ENCODE peak calls at places on chromosome 7, in ten cellular contexts. P is ovary; N is CD4-positive, alpha-beta T cell; J is Peyer's patch; U is RWPE1; M is stomach; H is suprapubic skin; Z is psoas muscle; A is uterus; W is GM12878. Y is an unnamed sample.

GRCh38 chr7:101733713-101734475 is 83.5 kb upstream of the CUX1 start:
- DNase-seq in U (no peak), W (no peak), A (peak; percentile 38), J (no peak), H (no peak), M (peak; percentile 66), Z (peak; percentile 49), P (peak; percentile 71), N (no peak), Y (no peak)

GRCh38 chr7:36023025-36023424 is 130.0 kb upstream of the EEPD1 start:
- DNase-seq in M (no peak), U (no peak), Z (no peak), P (no peak), A (no peak), N (no peak), J (no peak), W (no peak), H (no peak), Y (no peak)

GRCh38 chr7:100169147-100169850 is 882 bp upstream of the GAL3ST4 start:
- DNase-seq in M (no peak), J (no peak), H (no peak), P (no peak), W (no peak), U (no peak), N (no peak), A (no peak), Z (no peak), Y (no peak)

GRCh38 chr7:148693651-148694050 is 5.1 kb upstream of the CUL1 start:
- DNase-seq in W (no peak), U (no peak), Z (no peak), J (no peak), M (no peak), P (no peak), N (no peak), H (no peak), A (no peak), Y (no peak)

GRCh38 chr7:107725138-107725740 is 18.7 kb upstream of the CBLL1 start:
- DNase-seq in P (peak; percentile 47), Z (no peak), W (peak; percentile 12), U (peak; percentile 76), A (peak; percentile 25), H (no peak), M (peak; percentile 53), N (peak; percentile 29), J (peak; percentile 56), Y (no peak)

GRCh38 chr7:1725199-1725701 is 55.2 kb downstream of the ELFN1 start:
- DNase-seq in W (no peak), P (no peak), M (peak; percentile 45), H (no peak), A (no peak), J (no peak), U (peak; percentile 33), Z (peak; percentile 39), N (no peak), Y (no peak)

GRCh38 chr7:41292457-41292856 is 410.4 kb downstream of the INHBA start:
- DNase-seq in U (peak; percentile 85), J (no peak), H (no peak), A (no peak), P (no peak), M (no peak), Z (no peak), N (no peak), W (no peak), Y (no peak)

GRCh38 chr7:82755705-82756551 is 312.4 kb upstream of the CACNA2D1 start:
- DNase-seq in A (no peak), N (no peak), Z (no peak), U (peak; percentile 3), M (no peak), P (no peak), W (no peak), H (no peak), J (no peak), Y (no peak)

GRCh38 chr7:94380264-94380663 is 14.4 kb upstream of the COL1A2 start:
- DNase-seq in P (no peak), A (no peak), W (no peak), U (no peak), M (no peak), H (no peak), N (no peak), Z (no peak), J (no peak), Y (no peak)

GRCh38 chr7:94382155-94382554 is 12.5 kb upstream of the COL1A2 start:
- DNase-seq in A (no peak), Z (no peak), M (no peak), W (no peak), U (no peak), J (no peak), N (no peak), P (no peak), H (no peak), Y (no peak)

GRCh38 chr7:94384315-94384714 is 10.4 kb upstream of the COL1A2 start:
- DNase-seq in M (no peak), H (no peak), W (no peak), Z (no peak), A (no peak), N (no peak), J (no peak), P (no peak), U (no peak), Y (no peak)

GRCh38 chr7:94386416-94386815 is 8.3 kb upstream of the COL1A2 start:
- DNase-seq in Z (no peak), A (no peak), H (no peak), N (no peak), M (no peak), W (no peak), J (no peak), P (no peak), U (no peak), Y (no peak)

GRCh38 chr7:94382746-94383145 is 11.9 kb upstream of the COL1A2 start:
- DNase-seq in M (no peak), U (no peak), A (no peak), Z (no peak), J (no peak), H (no peak), P (no peak), W (no peak), N (no peak), Y (no peak)
- H3K27ac ChIP-seq in M (no peak overlapping the region), U (no peak overlapping the region), A (no peak overlapping the region), Z (no peak overlapping the region), J (no peak overlapping the region), H (no peak overlapping the region), P (no peak overlapping the region), W (no peak overlapping the region), N (no peak overlapping the region), Y (no peak overlapping the region)

GRCh38 chr7:77352688-77353406 is 63.3 kb downstream of the GSAP start:
- DNase-seq in N (no peak), A (no peak), U (no peak), W (no peak), J (no peak), H (no peak), P (no peak), M (no peak), Z (no peak), Y (no peak)

GRCh38 chr7:77348371-77348813 is 67.8 kb downstream of the GSAP start:
- DNase-seq in U (no peak), J (no peak), A (peak; percentile 39), N (no peak), H (no peak), W (no peak), P (peak; percentile 25), M (peak; percentile 29), Z (no peak), Y (no peak)

GRCh38 chr7:77346441-77346840 is 69.7 kb downstream of the GSAP start:
- DNase-seq in J (no peak), U (no peak), P (no peak), W (no peak), M (no peak), N (no peak), H (no peak), A (no peak), Z (no peak), Y (no peak)

GRCh38 chr7:77351539-77352004 is 64.6 kb downstream of the GSAP start:
- DNase-seq in A (no peak), H (no peak), P (no peak), W (peak; percentile 98), J (peak; percentile 80), N (peak; percentile 50), M (peak; percentile 30), Z (no peak), U (no peak), Y (no peak)

GRCh38 chr7:77349141-77349540 is 67.0 kb downstream of the GSAP start:
- DNase-seq in A (no peak), P (no peak), W (no peak), N (no peak), M (no peak), J (no peak), U (no peak), Z (no peak), H (no peak), Y (no peak)
- TF ChIP-seq CTCF in A (no peak), P (no peak), W (no peak), N (no peak), M (no peak), J (no peak), U (no peak), Z (no peak), H (no peak), Y (no peak)

DNA sequence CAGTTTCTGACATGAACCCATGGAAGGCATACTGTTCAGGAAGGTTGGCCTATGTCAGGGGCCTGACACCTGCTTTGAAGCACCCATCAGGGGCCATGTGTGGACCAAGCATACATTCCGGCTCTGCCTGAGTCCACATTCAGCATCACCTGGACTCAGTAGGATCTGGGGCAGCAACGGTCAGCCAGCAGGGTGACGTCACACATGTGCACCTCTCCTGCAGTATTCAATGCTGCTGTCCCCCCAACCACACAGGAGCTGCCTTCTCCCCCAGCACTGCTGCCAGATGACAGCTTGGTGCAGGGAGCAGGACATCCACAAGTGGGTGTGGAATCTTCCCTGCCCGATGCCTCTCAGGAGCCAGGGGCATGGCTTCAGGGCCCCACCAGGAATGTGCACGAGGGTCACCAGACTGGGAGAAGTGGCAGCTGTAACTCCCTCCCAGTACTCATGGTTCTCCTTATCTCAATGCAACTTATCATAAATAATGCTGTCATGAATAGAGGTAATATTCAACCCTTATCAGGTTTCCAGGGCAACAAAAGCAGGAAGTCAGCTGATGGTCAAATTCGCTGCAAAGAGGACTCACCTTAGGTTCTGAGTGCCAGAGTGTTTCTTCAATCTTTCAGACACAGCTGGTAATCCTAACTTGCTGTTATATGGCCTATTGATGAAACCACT is 292.9 kb downstream of the PAXIP1 start:
- DNase-seq in W (no peak), U (no peak), P (no peak), H (no peak), Z (no peak), A (no peak), J (no peak), N (no peak), M (no peak), Y (no peak)
- H3K27ac ChIP-seq in W (no peak overlapping the region), U (no peak overlapping the region), P (no peak overlapping the region), H (no peak overlapping the region), Z (no peak overlapping the region), A (no peak overlapping the region), J (no peak overlapping the region), N (no peak overlapping the region), M (no peak overlapping the region), Y (no peak overlapping the region)

GRCh38 chr7:112567388-112567787 is 86.6 kb downstream of the LSMEM1 start:
- DNase-seq in P (no peak), W (no peak), N (no peak), U (no peak), J (no peak), H (no peak), Z (no peak), A (no peak), M (no peak), Y (no peak)

GRCh38 chr7:112575864-112576263 is 95.1 kb downstream of the LSMEM1 start:
- DNase-seq in H (no peak), J (no peak), U (no peak), M (no peak), Z (no peak), W (no peak), A (no peak), P (no peak), N (no peak), Y (no peak)

GRCh38 chr7:112573302-112574039 is 92.7 kb downstream of the LSMEM1 start:
- DNase-seq in Z (no peak), M (no peak), J (no peak), H (no peak), U (no peak), N (no peak), W (no peak), P (no peak), A (no peak), Y (no peak)

GRCh38 chr7:112572669-112573301 is 92.0 kb downstream of the LSMEM1 start:
- DNase-seq in Z (no peak), M (no peak), N (no peak), A (no peak), P (no peak), J (no peak), H (no peak), U (no peak), W (no peak), Y (no peak)

DNA sequence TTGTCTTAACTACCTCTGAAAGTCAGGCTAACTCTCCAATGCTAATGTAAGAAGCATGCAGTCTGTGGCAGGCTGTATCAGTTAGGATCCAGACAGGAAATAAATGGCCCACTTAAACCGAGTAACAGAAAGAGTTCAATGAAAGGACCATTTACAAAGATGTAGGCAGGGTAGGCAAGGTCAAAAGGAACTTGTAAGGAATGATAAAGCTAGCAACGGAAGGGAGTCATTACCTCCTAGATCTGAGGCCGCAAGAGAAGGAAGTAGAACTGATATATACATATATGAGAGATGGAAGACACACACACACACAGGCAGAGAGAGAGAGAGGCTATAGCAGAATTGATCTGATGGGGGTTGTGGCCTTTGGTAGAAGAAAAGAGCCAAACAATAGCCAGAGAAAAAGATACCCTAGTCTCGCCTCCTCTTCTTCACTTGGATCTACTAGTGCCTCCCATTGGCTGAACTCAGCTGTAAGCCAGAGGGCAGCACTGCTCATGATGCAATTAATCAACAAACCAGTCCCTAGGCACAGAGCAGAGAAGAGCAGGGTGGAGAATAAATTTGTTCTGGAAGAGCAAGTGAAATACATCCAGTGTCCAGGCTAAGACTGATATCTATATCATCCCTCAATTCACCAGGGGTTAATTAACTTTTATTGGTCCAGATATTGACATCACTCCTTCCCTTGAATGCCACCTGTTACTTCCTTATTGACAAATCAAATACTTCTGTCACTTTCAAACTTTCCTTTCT is 91.2 kb downstream of the LSMEM1 start:
- DNase-seq in J (no peak), U (no peak), A (no peak), N (no peak), H (no peak), P (no peak), W (no peak), M (no peak), Z (no peak), Y (no peak)
- TF ChIP-seq CTCF in J (peak; percentile 64), U (no peak), A (no peak), N (no peak), H (no peak), P (no peak), W (no peak), M (no peak), Z (no peak), Y (no peak)

Y was measured in coronary artery.